ENCODE peak calls at places on chromosomes 7 and 10, in four cellular contexts. I, Y, B and J are unnamed samples.

GRCh38 chr7:151971829-151972228 is 15.6 kb downstream of the GALNTL5 start:
- DNase-seq in I (no peak), B (no peak), Y (no peak), J (no peak)

GRCh38 chr7:37352974-37353948 is 95.4 kb downstream of the ELMO1 start:
- DNase-seq in B (no peak), Y (no peak), I (no peak), J (no peak)

GRCh38 chr10:8416755-8417154 is 362.3 kb downstream of the GATA3 start:
- DNase-seq in B (no peak), I (no peak), Y (no peak), J (no peak)

GRCh38 chr7:75914169-75914654 is 743 bp upstream of the POR start:
- DNase-seq in Y (no peak), I (no peak), B (no peak), J (no peak)

GRCh38 chr7:69553190-69553589 is 45.1 kb upstream of the AUTS2 start:
- DNase-seq in B (no peak), I (no peak), Y (no peak), J (no peak)

GRCh38 chr7:40586197-40586596 is 451.4 kb downstream of the SUGCT start:
- DNase-seq in B (peak), Y (peak), I (peak), J (peak)

GRCh38 chr10:82982110-82982608 is 1107.2 kb downstream of the NRG3 start:
- DNase-seq in B (peak), I (peak), Y (peak), J (peak)

GRCh38 chr7:14321947-14322346 is 332.5 kb upstream of the ETV1 start:
- DNase-seq in B (no peak), I (peak), Y (no peak), J (no peak)

GRCh38 chr7:129877146-129877792 is 75.5 kb downstream of the UBE2H start:
- DNase-seq in B (peak), I (peak), Y (no peak), J (no peak)

GRCh38 chr10:80324086-80324485 is 32.5 kb downstream of the DYDC1 start:
- DNase-seq in B (peak), Y (peak), I (peak), J (peak)

DNA sequence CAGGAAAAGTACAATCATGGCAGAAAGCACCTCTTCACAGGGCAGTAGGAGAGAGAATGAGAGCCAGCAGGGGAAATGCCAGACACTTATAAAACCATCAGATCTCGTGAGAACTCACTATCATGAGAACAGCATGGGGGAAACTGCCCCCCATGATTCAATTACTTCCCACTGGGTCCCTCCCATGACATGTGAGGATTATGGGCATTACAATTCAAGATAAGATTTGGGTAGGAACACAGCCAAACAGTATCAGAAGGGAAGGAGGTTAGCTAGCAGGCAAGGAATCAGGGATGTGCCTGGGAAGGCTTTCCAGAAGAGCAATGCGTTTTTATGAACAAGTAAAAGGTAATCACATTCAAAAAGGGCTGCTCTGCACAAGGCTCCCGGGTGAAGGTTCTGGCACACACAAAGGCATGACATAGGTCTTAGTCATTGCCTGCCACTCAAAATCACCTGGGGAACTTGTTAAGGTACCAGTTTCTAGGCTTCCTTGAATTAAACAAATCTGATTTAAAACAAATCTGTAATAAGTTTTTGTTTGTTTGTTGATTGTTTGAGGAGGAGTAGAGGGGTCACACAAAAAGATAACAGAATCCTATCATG is 40.9 kb downstream of the BMPER start:
- DNase-seq in I (peak), Y (no peak), B (no peak), J (no peak)
- H3K4me3 ChIP-seq in I (no peak), Y (no peak), B (no peak), J (no peak)

GRCh38 chr7:112970771-112971170 is 115.9 kb downstream of the GPR85 start:
- DNase-seq in B (no peak), I (no peak), Y (no peak), J (no peak)
- TF ChIP-seq CTCF in B (no peak), I (peak), Y (no peak), J (no peak)

DNA sequence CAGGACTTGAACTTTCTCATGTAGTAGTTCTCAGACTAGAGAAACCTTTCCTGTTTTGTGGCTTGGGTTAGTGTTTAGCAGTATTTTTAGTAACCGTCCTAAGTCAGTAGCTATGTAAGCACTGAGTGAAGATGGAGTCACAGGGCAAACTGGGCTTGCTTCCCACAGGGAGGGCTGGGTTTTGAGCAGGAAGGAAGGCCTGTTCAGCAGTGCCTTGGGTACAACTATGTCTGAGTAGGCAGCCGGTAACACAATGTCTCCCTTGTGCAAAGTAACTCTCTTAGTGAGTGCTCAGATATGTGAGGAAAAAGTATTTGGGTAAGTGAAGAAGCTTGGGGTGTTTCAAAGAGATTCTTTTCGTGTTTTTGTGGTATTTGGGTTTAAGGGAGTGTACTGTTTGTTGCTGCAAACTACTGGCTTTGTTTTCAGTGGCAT is 96.4 kb downstream of the CCSER2 start:
- DNase-seq in I (peak), Y (peak), B (peak), J (peak)
- H3K4me3 ChIP-seq in I (peak), Y (peak), B (peak), J (peak)

DNA sequence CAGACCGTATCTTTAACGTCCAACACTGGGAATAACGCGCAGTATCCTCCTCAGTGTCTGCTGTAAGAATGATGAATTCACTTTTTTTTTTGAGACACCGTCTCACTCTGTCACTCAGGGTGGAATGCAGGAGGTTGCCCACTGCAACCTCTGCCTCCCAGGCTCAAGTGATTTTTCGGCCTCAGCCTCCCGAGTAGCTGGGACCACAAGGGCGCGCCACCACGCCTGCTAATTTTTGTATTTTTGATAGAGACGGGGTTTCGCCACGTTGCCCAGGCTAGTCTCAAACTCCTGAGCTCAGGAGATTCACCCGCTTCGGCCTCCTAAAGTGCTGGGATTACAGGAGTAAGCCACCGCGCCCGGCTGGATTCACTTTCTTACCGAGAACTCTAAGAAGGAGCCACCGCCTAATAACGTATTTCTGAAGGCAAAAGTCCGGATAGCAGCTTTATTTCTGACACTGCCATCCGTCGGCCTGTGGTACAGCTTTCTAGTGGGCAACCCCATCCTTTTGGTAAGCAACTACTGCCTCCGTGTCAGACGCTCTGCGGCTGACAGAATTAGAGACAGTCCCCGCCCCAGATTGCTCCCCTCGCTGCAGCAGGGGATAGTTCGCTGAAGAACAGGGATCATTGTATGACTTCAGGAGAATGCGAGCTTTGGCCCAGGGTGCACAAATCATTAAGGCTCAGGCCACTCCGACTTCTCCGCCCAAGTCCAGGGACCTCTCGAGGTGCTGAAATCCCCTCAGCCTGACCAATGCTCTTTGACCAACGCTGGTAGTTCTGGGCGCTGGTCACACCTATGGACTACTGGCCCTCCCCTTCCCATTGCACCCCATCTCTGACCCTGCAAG is 649 bp downstream of the POLR3A start:
- DNase-seq in B (peak), Y (peak), I (peak), J (peak)
- TF ChIP-seq CTCF in B (no peak), Y (no peak), I (no peak), J (no peak)

GRCh38 chr7:130959743-130960207 is 225.8 kb upstream of the KLF14 start:
- DNase-seq in Y (peak), I (peak), B (peak), J (peak)
- H3K4me3 ChIP-seq in Y (peak), I (no peak), B (no peak), J (peak)

DNA sequence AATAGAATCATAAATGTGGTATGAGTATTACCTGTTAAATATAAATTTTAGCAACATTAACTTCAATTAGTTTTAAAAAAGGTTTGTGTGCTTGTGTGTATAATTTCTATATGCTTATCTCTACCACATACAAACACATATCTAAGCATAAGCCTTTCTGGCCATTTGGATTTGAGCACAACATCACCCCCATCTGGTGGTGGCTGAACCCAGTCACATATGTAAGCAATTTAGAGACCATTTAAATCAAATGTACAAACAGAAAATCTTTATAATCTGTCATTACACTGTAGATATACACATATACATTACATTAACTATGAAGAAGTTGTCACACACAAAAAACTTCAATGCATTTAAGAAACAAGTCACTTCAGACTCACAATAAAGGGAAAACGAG is 31.7 kb downstream of the GPR22 start:
- DNase-seq in Y (peak), B (peak), I (peak), J (peak)
- TF ChIP-seq CTCF in Y (peak), B (peak), I (peak), J (peak)